ENCODE peak calls at places on chromosome 6, in five cellular contexts. R, B, H, F and C are unnamed samples.
A peak's percentile ranks its signal among the peaks of the same experiment; 100 is the strongest.

GRCh38 chr6:137738197-137738596 is 128.9 kb upstream of the TNFAIP3 start:
- DNase-seq in R (no peak), F (peak; percentile 68), H (no peak), B (no peak), C (peak; percentile 49)

GRCh38 chr6:9140181-9140580 is 704.8 kb upstream of the SLC35B3 start:
- DNase-seq in F (peak; percentile 54), H (no peak), B (no peak), R (no peak), C (no peak)

GRCh38 chr6:70404658-70405057 is 8.7 kb upstream of the FAM135A start:
- DNase-seq in H (no peak), R (no peak), F (no peak), B (no peak), C (no peak)

GRCh38 chr6:154448448-154449096 is 61.9 kb downstream of the CNKSR3 start:
- DNase-seq in B (no peak), H (peak; percentile 61), F (peak; percentile 41), R (no peak), C (peak; percentile 41)

GRCh38 chr6:13355969-13356368 is 27.6 kb upstream of the TBC1D7 start:
- DNase-seq in F (peak; percentile 96), R (no peak), H (no peak), B (peak; percentile 84), C (no peak)

GRCh38 chr6:31513456-31514165 is 15.2 kb upstream of the MCCD1 start:
- DNase-seq in H (no peak), F (no peak), B (no peak), R (no peak), C (no peak)

GRCh38 chr6:3312604-3313167 is 53.9 kb downstream of the PSMG4 start:
- DNase-seq in F (no peak), H (no peak), B (no peak), R (no peak), C (no peak)

GRCh38 chr6:79461205-79461604 is 76.0 kb downstream of the LCA5 start:
- DNase-seq in H (no peak), F (no peak), B (no peak), R (peak; percentile 38), C (no peak)

GRCh38 chr6:5302995-5303622 is 41.8 kb downstream of the FARS2 start:
- DNase-seq in H (peak; percentile 60), R (peak; percentile 24), B (peak; percentile 80), F (peak; percentile 56), C (no peak)

GRCh38 chr6:31775184-31775583 is 1.9 kb downstream of the VWA7 start:
- DNase-seq in H (no peak), R (peak; percentile 58), B (no peak), F (peak; percentile 19), C (no peak)

GRCh38 chr6:168283686-168284025 is 35.9 kb downstream of the DACT2 start:
- DNase-seq in F (no peak), R (no peak), H (no peak), B (no peak), C (no peak)

GRCh38 chr6:31718294-31718693 is 3.1 kb downstream of the LY6G6D start:
- DNase-seq in F (peak; percentile 93), R (peak; percentile 78), H (no peak), B (no peak), C (no peak)

GRCh38 chr6:49713346-49713745 is at the start of gene CRISP2:
- DNase-seq in F (no peak), B (no peak), H (no peak), R (no peak), C (no peak)

GRCh38 chr6:4155848-4156466 is 20.6 kb upstream of the ECI2 start:
- DNase-seq in B (peak; percentile 64), F (peak; percentile 81), R (peak; percentile 85), H (peak; percentile 83), C (peak; percentile 84)

GRCh38 chr6:43271103-43271815 is 26.8 kb upstream of the SLC22A7 start:
- DNase-seq in B (peak; percentile 77), H (no peak), F (no peak), R (no peak), C (no peak)

GRCh38 chr6:43884660-43885022 is 114.6 kb downstream of the VEGFA start:
- DNase-seq in F (no peak), R (no peak), H (no peak), B (no peak), C (no peak)

GRCh38 chr6:145502417-145502816 is 232.9 kb downstream of the EPM2A start:
- DNase-seq in R (no peak), H (no peak), B (no peak), F (peak; percentile 77), C (no peak)

GRCh38 chr6:128415387-128415786 is 105.0 kb downstream of the PTPRK start:
- DNase-seq in H (no peak), F (no peak), B (no peak), R (no peak), C (no peak)

GRCh38 chr6:163120223-163120622 is 294.3 kb upstream of the QKI start:
- DNase-seq in H (peak; percentile 6), R (no peak), F (no peak), B (no peak), C (no peak)

GRCh38 chr6:1136415-1136774 is 175.5 kb upstream of the FOXQ1 start:
- DNase-seq in F (peak; percentile 93), H (peak; percentile 59), R (no peak), B (no peak), C (peak; percentile 72)

GRCh38 chr6:43628392-43629103 is 516 bp downstream of the GTPBP2 start:
- DNase-seq in B (peak; percentile 68), F (peak; percentile 18), R (peak; percentile 58), H (peak; percentile 57), C (peak; percentile 31)

GRCh38 chr6:155985660-155986138 is 530.1 kb upstream of the NOX3 start:
- DNase-seq in F (no peak), R (no peak), B (no peak), H (no peak), C (no peak)

GRCh38 chr6:3746119-3746691 is 5.3 kb downstream of the PXDC1 start:
- DNase-seq in B (peak; percentile 72), F (no peak), H (no peak), R (no peak), C (no peak)

GRCh38 chr6:168741305-168741704 is 300.3 kb downstream of the SMOC2 start:
- DNase-seq in F (no peak), H (no peak), B (no peak), R (no peak), C (no peak)

GRCh38 chr6:127366281-127367022 is 23.0 kb upstream of the ECHDC1 start:
- DNase-seq in F (peak; percentile 99), B (no peak), R (peak; percentile 73), H (peak; percentile 93), C (peak; percentile 97)

GRCh38 chr6:145887969-145888368 is 73.4 kb upstream of the FBXO30 start:
- DNase-seq in H (peak; percentile 26), F (peak; percentile 8), B (no peak), R (no peak), C (peak; percentile 20)

GRCh38 chr6:139855741-139856206 is 481.3 kb upstream of the CITED2 start:
- DNase-seq in B (no peak), F (no peak), R (no peak), H (no peak), C (peak; percentile 60)

GRCh38 chr6:128598561-128598960 is 78.2 kb upstream of the PTPRK start:
- DNase-seq in B (no peak), H (no peak), F (peak; percentile 94), R (no peak), C (no peak)